ENCODE peak calls at places on chromosomes 2 and 18, in six cellular contexts. J is Kasumi-1; O is HCEC 1CT; X is stimulated activated CD4-positive, alpha-beta T cell treated with anti-CD3 and anti-CD28 coated beads, TNF-alpha, amount 100 ng/mL, for 24 hours; P is upper lobe of right lung; H is ovary. L is an unnamed sample.

GRCh38 chr18:26574958-26575864 is 26.9 kb upstream of the KCTD1 start:
- DNase-seq in J (peak), O (peak), X (no peak), P (peak), H (peak), L (no peak)

GRCh38 chr2:238336151-238336550 is 15.8 kb downstream of the TRAF3IP1 start:
- DNase-seq in J (no peak), O (no peak), X (no peak), P (no peak), H (no peak), L (no peak)

GRCh38 chr2:230326453-230327417 is at the start of gene SP140L:
- DNase-seq in J (peak), O (peak), X (peak), P (peak), H (peak), L (no peak)

GRCh38 chr18:5603153-5603552 is 59.4 kb upstream of the EPB41L3 start:
- DNase-seq in J (no peak), O (no peak), X (no peak), P (no peak), H (no peak), L (no peak)

GRCh38 chr2:239600194-239600593 is 199.4 kb upstream of the HDAC4 start:
- DNase-seq in J (no peak), O (no peak), X (no peak), P (peak), H (no peak), L (no peak)

GRCh38 chr18:45606007-45606406 is 9.3 kb upstream of the SLC14A2 start:
- DNase-seq in J (no peak), O (no peak), X (no peak), P (no peak), H (no peak), L (no peak)

GRCh38 chr2:10433948-10434884 is 13.9 kb downstream of the ODC1 start:
- DNase-seq in J (no peak), O (no peak), X (no peak), P (no peak), H (no peak), L (no peak)

GRCh38 chr2:237299897-237300296 is 114.1 kb downstream of the COL6A3 start:
- DNase-seq in J (no peak), O (peak), X (no peak), P (no peak), H (no peak), L (no peak)

GRCh38 chr2:157468931-157469708 is 25.2 kb upstream of the CYTIP start:
- DNase-seq in J (peak), O (peak), X (no peak), P (no peak), H (no peak), L (no peak)

GRCh38 chr2:154452906-154453493 is 245.5 kb upstream of the KCNJ3 start:
- DNase-seq in J (peak), O (peak), X (no peak), P (no peak), H (no peak), L (no peak)

GRCh38 chr2:231227309-231228162 is 29.1 kb downstream of the ARMC9 start:
- DNase-seq in J (peak), O (peak), X (peak), P (no peak), H (peak), L (no peak)

GRCh38 chr2:236876642-236877041 is 209.0 kb upstream of the COPS8 start:
- DNase-seq in J (no peak), O (no peak), X (no peak), P (no peak), H (no peak), L (no peak)

GRCh38 chr2:239459581-239459980 is 58.8 kb upstream of the HDAC4 start:
- DNase-seq in J (no peak), O (no peak), X (no peak), P (peak), H (no peak), L (no peak)

GRCh38 chr2:191155608-191156071 is 4.8 kb upstream of the STAT4 start:
- DNase-seq in J (peak), O (peak), X (no peak), P (no peak), H (no peak), L (no peak)

GRCh38 chr2:161273038-161273760 is 35.0 kb upstream of the PSMD14 start:
- DNase-seq in J (peak), O (peak), X (peak), P (no peak), H (no peak), L (no peak)

GRCh38 chr2:240631561-240632290 is 6.4 kb downstream of the GPR35 start:
- DNase-seq in J (no peak), O (no peak), X (no peak), P (peak), H (no peak), L (no peak)

GRCh38 chr18:35178260-35178659 is 62.6 kb upstream of the ZNF397 start:
- DNase-seq in J (no peak), O (peak), X (no peak), P (no peak), H (no peak), L (no peak)

GRCh38 chr18:70373062-70373519 is 84.2 kb downstream of the SOCS6 start:
- DNase-seq in J (no peak), O (peak), X (no peak), P (no peak), H (no peak), L (no peak)

GRCh38 chr18:36660311-36660710 is 168.5 kb downstream of the TPGS2 start:
- DNase-seq in J (no peak), O (no peak), X (no peak), P (no peak), H (no peak), L (no peak)

GRCh38 chr2:189836644-189837043 is 52.4 kb downstream of the PMS1 start:
- DNase-seq in J (no peak), O (peak), X (no peak), P (no peak), H (no peak), L (no peak)

GRCh38 chr2:224638338-224638823 is 53.2 kb upstream of the CUL3 start:
- DNase-seq in J (no peak), O (no peak), X (peak), P (no peak), H (no peak), L (no peak)

GRCh38 chr18:13612111-13612997 is 114.0 kb downstream of the FAM210A start:
- DNase-seq in J (peak), O (no peak), X (peak), P (no peak), H (no peak), L (no peak)